ENCODE peak calls at places on chromosome 10, in eight cellular contexts. V is A549, M is HFFc6, D is uterus, H is glutamatergic neuron, Q is WTC11, U is astrocyte of the spinal cord, N is AG10803. R is an unnamed sample.

GRCh38 chr10:126001579-126001978 is 105.2 kb downstream of the FANK1 start:
- DNase-seq in V (peak; percentile 40), M (no peak), D (no peak), H (no peak), Q (no peak), U (no peak), N (peak; percentile 45), R (peak; percentile 36)

GRCh38 chr10:26800468-26800867 is 60.3 kb downstream of the ABI1 start:
- DNase-seq in V (no peak), M (no peak), D (no peak), H (no peak), Q (no peak), U (no peak), N (no peak), R (no peak)

GRCh38 chr10:36450385-36450784 is 675.0 kb upstream of the ANKRD30A start:
- DNase-seq in V (no peak), M (no peak), D (no peak), H (no peak), Q (no peak), U (peak; percentile 37), N (peak; percentile 90), R (no peak)

GRCh38 chr10:60246382-60246781 is 143.3 kb downstream of the ANK3 start:
- DNase-seq in V (no peak), M (no peak), D (no peak), H (no peak), Q (no peak), U (no peak), N (no peak), R (no peak)

GRCh38 chr10:92242910-92243671 is 47.8 kb downstream of the CPEB3 start:
- DNase-seq in V (no peak), M (peak; percentile 27), D (peak; percentile 39), H (peak; percentile 51), Q (peak; percentile 40), U (peak; percentile 80), N (peak; percentile 46), R (peak; percentile 57)

GRCh38 chr10:120689766-120690539 is 161.2 kb upstream of the WDR11 start:
- DNase-seq in V (no peak), M (peak; percentile 7), D (no peak), H (no peak), Q (no peak), U (no peak), N (peak; percentile 18), R (no peak)

GRCh38 chr10:59175538-59176240 is 754 bp upstream of the PHYHIPL start:
- DNase-seq in V (peak; percentile 13), M (no peak), D (no peak), H (peak; percentile 27), Q (no peak), U (no peak), N (no peak), R (no peak)

GRCh38 chr10:2867788-2868299 is 199.5 kb upstream of the PFKP start:
- DNase-seq in V (no peak), M (no peak), D (no peak), H (no peak), Q (no peak), U (no peak), N (no peak), R (no peak)

GRCh38 chr10:70462349-70462984 is 16.1 kb upstream of the PALD1 start:
- DNase-seq in V (no peak), M (no peak), D (peak; percentile 70), H (no peak), Q (no peak), U (no peak), N (peak; percentile 29), R (peak; percentile 86)

GRCh38 chr10:99329238-99329890 is at the start of gene CNNM1:
- DNase-seq in V (peak; percentile 47), M (peak; percentile 55), D (no peak), H (peak; percentile 71), Q (peak; percentile 58), U (no peak), N (peak; percentile 32), R (no peak)

GRCh38 chr10:89022734-89023133 is 32.1 kb downstream of the FAS start:
- DNase-seq in V (no peak), M (no peak), D (no peak), H (no peak), Q (no peak), U (no peak), N (no peak), R (no peak)

GRCh38 chr10:71447676-71448075 is 51.0 kb downstream of the CDH23 start:
- DNase-seq in V (no peak), M (no peak), D (no peak), H (no peak), Q (no peak), U (no peak), N (no peak), R (peak; percentile 18)

GRCh38 chr10:98128802-98129201 is 5.7 kb upstream of the R3HCC1L start:
- DNase-seq in V (no peak), M (no peak), D (no peak), H (no peak), Q (no peak), U (no peak), N (no peak), R (no peak)

GRCh38 chr10:55351431-55351830 is 550.4 kb upstream of the PCDH15 start:
- DNase-seq in V (no peak), M (no peak), D (no peak), H (no peak), Q (no peak), U (no peak), N (no peak), R (no peak)

GRCh38 chr10:126456632-126457031 is 68.4 kb upstream of the ADAM12 start:
- DNase-seq in V (no peak), M (no peak), D (no peak), H (no peak), Q (no peak), U (no peak), N (no peak), R (no peak)

GRCh38 chr10:91712315-91712714 is 79.4 kb upstream of the PPP1R3C start:
- DNase-seq in V (no peak), M (no peak), D (no peak), H (no peak), Q (no peak), U (no peak), N (no peak), R (no peak)

GRCh38 chr10:1598393-1599153 is 138.8 kb downstream of the ADARB2 start:
- DNase-seq in V (no peak), M (no peak), D (no peak), H (no peak), Q (no peak), U (no peak), N (no peak), R (no peak)

GRCh38 chr10:89332092-89332633 is 4.4 kb downstream of the IFIT3 start:
- DNase-seq in V (no peak), M (peak; percentile 33), D (peak; percentile 40), H (no peak), Q (no peak), U (peak; percentile 80), N (peak; percentile 71), R (peak; percentile 47)

GRCh38 chr10:15595260-15595659 is 124.5 kb downstream of the ITGA8 start:
- DNase-seq in V (no peak), M (no peak), D (no peak), H (no peak), Q (no peak), U (no peak), N (no peak), R (no peak)

GRCh38 chr10:63210611-63211196 is 77.6 kb downstream of the NRBF2 start:
- DNase-seq in V (no peak), M (no peak), D (no peak), H (no peak), Q (no peak), U (peak; percentile 5), N (no peak), R (no peak)

GRCh38 chr10:17250736-17251135 is 22.7 kb downstream of the VIM start:
- DNase-seq in V (no peak), M (no peak), D (no peak), H (no peak), Q (no peak), U (no peak), N (no peak), R (no peak)
- TF ChIP-seq CTCF in V (peak; percentile 13), M (peak; percentile 52), D (no peak), H (no peak), Q (no peak), U (no peak), N (peak; percentile 9), R (no peak)

DNA sequence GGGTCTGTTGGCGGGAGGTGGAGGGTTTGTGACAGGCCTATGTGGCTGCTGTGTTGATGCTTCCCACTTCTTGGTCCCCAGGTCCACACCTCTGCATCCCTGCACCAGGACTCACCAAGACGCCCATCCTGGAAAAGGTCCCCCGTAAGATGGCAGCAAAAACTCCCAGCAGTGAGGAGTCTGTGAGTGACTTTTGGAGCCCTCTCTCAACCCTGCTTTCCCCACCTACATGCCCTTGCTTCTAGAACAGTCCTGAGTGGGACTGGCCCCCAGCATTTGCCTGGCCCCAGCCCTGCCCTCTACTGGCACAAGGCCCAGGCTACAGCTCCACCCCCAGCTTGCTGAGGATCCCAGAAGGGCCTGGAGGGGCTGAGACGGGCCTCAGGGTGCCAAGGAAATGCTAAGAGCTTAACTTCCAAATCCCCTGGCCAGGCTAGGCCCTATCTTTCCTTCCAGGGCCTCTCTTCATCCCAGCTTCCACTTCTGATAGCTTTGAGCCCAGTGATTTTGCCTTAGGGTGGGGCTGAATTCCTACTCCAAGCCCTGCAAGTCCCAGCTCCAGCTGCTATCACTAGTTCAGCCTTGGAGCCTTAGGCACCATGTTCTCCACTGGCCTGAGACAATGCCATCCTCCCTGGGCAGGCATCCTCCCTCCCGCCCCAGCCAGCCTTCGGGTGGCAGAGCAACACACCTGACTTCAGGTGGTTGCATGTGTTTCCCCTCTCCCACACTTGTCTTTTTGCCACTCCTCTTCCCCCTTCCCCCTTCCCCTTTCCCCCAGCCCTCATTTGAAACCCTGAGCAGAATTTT is 2.8 kb downstream of the CHAT start:
- DNase-seq in V (no peak), M (no peak), D (no peak), H (no peak), Q (peak; percentile 31), U (no peak), N (no peak), R (no peak)
- TF ChIP-seq CTCF in V (no peak), M (no peak), D (no peak), H (no peak), Q (no peak), U (no peak), N (no peak), R (no peak)

GRCh38 chr10:95907454-95908253 is at the start of gene CC2D2B:
- DNase-seq in V (peak; percentile 79), M (peak; percentile 72), D (peak; percentile 82), H (peak; percentile 87), Q (peak; percentile 85), U (peak; percentile 86), N (peak; percentile 74), R (peak; percentile 81)
- TF ChIP-seq CTCF in V (peak; percentile 33), M (peak; percentile 39), D (no peak), H (no peak), Q (no peak), U (no peak), N (no peak), R (peak; percentile 16)

GRCh38 chr10:54002077-54002476 is 799.0 kb downstream of the PCDH15 start:
- DNase-seq in V (no peak), M (no peak), D (no peak), H (no peak), Q (no peak), U (no peak), N (no peak), R (peak; percentile 2)

DNA sequence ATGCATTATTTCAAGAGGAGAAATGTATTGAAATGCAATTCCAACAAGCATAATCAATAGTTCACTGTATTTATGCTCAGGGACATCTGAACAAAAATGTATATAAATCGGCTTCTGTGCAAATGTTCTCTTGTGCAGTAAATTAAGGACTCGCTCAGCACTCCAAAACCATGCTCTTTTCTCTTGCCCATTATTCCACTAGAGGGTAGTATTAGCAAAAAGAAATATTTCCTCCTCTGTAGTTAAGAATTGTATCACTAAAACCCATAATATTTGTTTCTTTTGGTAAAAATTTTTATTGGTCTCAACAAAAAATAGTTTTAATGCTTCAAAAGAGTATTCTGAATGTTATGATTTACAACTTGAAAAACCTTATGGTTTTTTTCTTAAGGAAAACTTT is 803.1 kb downstream of the PCDH15 start:
- DNase-seq in V (no peak), M (no peak), D (no peak), H (no peak), Q (no peak), U (no peak), N (no peak), R (peak; percentile 26)
- TF ChIP-seq CTCF in V (no peak), M (peak; percentile 24), D (no peak), H (no peak), Q (no peak), U (no peak), N (no peak), R (peak; percentile 41)